ENCODE peak calls at places on chromosomes 3 and 15, in seven cellular contexts. F, W, O, N, S, C and V are unnamed samples.

GRCh38 chr15:42184313-42184712 is 23.8 kb downstream of the VPS39 start:
- DNase-seq in O (peak; percentile 55), S (no peak), N (no peak), F (no peak), C (no peak), W (no peak), V (no peak)

GRCh38 chr3:163476179-163476578 is 1602.1 kb downstream of the SI start:
- DNase-seq in O (no peak), W (no peak), C (no peak), F (no peak), N (no peak), S (no peak), V (no peak)

GRCh38 chr15:48861813-48862431 is 16.0 kb upstream of the EID1 start:
- DNase-seq in F (no peak), W (peak; percentile 45), S (peak; percentile 62), C (peak; percentile 24), O (no peak), N (peak; percentile 88), V (peak; percentile 60)

GRCh38 chr3:140244893-140245292 is 309.9 kb downstream of the CLSTN2 start:
- DNase-seq in N (no peak), C (no peak), S (no peak), F (no peak), W (no peak), O (no peak), V (no peak)

GRCh38 chr15:71730277-71731144 is 79.8 kb upstream of the NR2E3 start:
- DNase-seq in C (peak; percentile 48), N (peak; percentile 86), O (no peak), W (no peak), S (no peak), F (no peak), V (no peak)

GRCh38 chr15:47652853-47653243 is 64.5 kb upstream of the SEMA6D start:
- DNase-seq in C (no peak), O (no peak), F (no peak), W (no peak), S (no peak), N (no peak), V (no peak)

GRCh38 chr3:184566441-184567414 is 5.1 kb downstream of the EPHB3 start:
- DNase-seq in S (no peak), O (no peak), C (no peak), W (no peak), F (no peak), N (no peak), V (no peak)

GRCh38 chr3:112519424-112520001 is 20.2 kb upstream of the BTLA start:
- DNase-seq in F (peak; percentile 4), N (peak; percentile 92), C (peak; percentile 22), S (peak; percentile 27), W (peak; percentile 32), O (no peak), V (peak; percentile 24)

GRCh38 chr3:182769673-182770072 is 23.6 kb upstream of the ATP11B start:
- DNase-seq in O (no peak), C (no peak), S (no peak), W (no peak), F (no peak), N (no peak), V (no peak)

GRCh38 chr3:194257030-194257657 is 94.0 kb downstream of the CPN2 start:
- DNase-seq in W (no peak), O (no peak), C (no peak), N (no peak), F (no peak), S (no peak), V (no peak)

GRCh38 chr3:79604681-79605080 is 163.1 kb downstream of the ROBO1 start:
- DNase-seq in F (no peak), C (no peak), O (no peak), S (no peak), N (no peak), W (no peak), V (no peak)

GRCh38 chr15:52071570-52071969 is 41.0 kb downstream of the BCL2L10 start:
- DNase-seq in N (no peak), S (no peak), W (no peak), O (peak; percentile 59), F (no peak), C (no peak), V (no peak)

DNA sequence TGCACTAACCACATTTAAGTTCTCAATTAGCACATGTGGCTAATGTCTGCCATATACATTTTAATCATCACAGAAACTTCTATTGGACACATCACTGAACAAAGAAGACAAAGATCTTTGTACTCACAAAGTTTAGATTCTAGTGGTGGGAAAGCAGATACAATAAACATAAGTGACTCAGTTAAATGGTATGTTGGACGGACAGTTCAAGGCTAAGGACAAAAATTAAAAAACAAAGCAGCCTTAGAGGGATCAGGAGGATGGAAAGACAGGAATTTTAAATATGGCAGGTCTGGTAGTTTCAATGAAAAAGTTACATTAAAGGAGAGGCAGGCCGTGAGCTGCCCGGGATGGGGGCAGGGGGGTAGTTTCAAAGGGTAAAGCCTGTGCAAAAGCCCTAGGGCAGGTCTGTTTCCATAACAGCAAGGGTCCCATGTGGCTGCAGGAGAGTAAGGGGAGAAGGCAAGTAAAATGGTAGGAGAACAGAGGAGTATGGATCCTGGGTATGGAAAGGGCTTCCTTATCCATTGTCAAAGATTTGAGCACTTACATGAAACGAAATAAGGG is 220.7 kb downstream of the FHIT start:
- DNase-seq in C (no peak), O (no peak), W (no peak), F (no peak), N (no peak), S (no peak), V (no peak)
- TF ChIP-seq CTCF in C (no peak), O (no peak), W (no peak), F (no peak), N (no peak), S (no peak), V (no peak)

DNA sequence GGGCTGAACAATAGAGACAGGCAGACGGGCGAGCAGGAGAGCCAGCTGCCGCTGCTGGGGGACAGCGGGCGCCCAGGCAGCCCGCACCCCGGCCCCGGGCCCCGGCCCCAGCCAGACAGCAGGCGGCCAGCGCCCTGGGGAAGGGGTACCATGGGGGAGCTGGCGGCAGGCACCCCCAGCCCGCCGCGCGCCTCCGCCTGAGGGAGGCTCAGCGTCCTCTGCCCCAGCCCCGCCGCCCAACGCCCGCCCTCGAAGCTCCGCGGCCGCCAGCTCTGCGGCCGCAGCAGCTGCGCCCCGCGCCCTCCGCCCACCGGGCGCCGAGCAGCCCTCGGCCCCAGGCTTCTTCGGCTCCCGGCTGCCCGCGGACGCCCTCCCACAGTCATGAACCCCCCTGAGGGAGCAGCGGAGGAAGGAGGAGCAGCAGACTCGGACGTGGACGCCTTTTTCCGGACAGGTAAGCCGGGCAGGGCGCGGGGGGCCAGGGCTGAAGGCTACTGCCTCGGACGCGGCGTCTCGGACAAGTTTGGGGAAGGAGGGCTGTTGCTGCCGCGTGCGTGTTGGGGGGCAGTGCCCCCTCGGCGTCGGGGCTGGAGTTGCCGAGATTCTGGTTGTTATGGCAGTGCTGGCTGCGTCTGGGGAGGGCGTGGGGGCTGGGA is 41.6 kb upstream of the ROPN1 start:
- DNase-seq in S (no peak), F (no peak), W (no peak), C (peak; percentile 28), O (no peak), N (no peak), V (no peak)
- TF ChIP-seq CTCF in S (peak; percentile 14), F (peak; percentile 24), W (peak; percentile 45), C (no peak), O (peak; percentile 22), N (no peak), V (no peak)

DNA sequence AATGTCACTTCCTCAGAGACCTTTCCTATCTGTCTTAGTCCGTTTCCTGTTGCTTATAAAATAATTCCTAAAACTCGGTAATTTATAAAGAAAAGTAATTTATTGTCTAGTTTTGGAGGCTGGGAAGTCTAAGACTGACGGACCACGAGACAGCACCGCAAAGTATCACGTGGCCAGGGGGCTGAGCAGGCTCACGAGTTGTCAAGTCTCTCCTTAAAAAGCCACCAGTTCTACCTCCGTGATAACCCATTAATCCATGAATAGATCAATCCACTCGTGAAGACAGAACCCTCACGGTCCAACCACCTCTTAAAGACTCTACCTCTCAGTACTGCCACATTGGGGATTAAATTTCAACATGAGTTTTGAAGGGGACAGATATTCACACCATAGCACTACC is 826 bp downstream of the LINS1 start:
- DNase-seq in O (peak; percentile 37), S (no peak), N (peak; percentile 7), W (no peak), C (no peak), F (no peak), V (no peak)
- TF ChIP-seq CTCF in O (no peak), S (no peak), N (no peak), W (no peak), C (no peak), F (no peak), V (no peak)

GRCh38 chr15:91289324-91289723 is 189.3 kb downstream of the SV2B start:
- DNase-seq in N (no peak), S (no peak), W (no peak), O (no peak), C (no peak), F (no peak), V (no peak)
- TF ChIP-seq CTCF in N (no peak), S (no peak), W (no peak), O (no peak), C (no peak), F (no peak), V (no peak)

DNA sequence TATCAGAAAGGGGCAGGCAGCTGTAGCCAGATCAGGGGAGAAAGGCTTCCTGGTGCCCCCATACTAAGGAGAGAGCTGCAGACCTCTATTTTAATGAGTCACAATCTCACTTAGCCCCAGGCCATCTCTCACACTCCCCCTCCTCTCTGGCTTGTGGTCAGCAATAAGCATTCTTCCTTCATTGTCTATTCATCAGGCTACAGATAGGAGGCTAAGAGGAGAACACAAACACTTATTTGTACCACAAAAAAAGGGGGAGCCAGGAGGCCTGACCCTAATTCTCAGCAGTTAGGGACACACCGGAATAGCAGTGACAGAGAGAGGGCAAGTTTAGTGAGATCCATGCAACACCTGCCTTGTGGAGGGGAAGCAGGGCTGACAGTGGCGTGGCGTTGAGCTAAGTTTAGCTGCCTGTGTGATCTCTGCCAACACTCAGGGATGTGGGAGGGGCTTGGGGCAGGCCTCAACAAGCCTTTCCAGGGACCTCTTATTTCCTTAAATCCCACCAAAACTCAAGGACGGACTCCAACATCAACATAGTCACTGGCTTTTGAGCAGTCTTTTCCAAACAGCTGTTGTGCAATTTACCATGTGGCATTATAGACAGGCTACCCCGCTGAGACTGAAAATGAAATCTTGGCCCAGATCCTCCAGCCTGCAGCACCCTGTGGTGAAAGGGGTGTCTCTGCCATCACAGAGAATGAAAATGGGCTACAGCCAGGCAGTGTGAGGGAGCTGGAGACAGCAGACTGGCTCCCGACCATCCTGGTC is 191.9 kb upstream of the TSC22D2 start:
- DNase-seq in N (peak; percentile 95), F (no peak), S (peak; percentile 82), W (no peak), O (no peak), C (peak; percentile 52), V (peak; percentile 53)
- TF ChIP-seq CTCF in N (peak; percentile 13), F (peak; percentile 25), S (no peak), W (no peak), O (no peak), C (no peak), V (no peak)

DNA sequence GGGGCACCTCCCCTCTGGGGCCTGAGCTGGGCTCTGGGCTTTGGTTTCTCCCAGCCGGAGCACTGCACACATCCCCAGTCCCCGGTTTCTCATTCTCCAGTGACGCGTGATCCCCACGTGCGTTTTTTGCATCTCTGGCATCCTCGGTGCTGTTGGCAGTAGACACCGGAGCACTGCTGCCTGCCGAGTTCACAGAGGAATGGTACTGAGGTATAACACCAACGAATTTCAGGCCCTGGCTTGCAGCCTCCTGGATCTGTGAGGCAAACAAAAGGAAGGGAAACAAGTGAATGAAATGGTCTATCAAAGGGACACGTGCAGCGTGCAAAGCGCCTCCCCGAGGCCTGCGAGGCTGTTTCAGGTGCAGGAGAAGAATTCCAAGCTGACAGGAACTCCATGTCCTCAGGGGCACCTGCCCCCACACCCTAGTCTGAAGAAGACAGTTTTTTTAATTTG is 112.9 kb downstream of the OXNAD1 start:
- DNase-seq in N (no peak), O (no peak), W (no peak), S (no peak), F (no peak), C (no peak), V (no peak)
- TF ChIP-seq CTCF in N (no peak), O (no peak), W (no peak), S (no peak), F (no peak), C (no peak), V (no peak)